ENCODE peak calls at places on chromosomes 13 and 19, in eight cellular contexts. X is PC-3, Y is left ventricle myocardium inferior, W is cardiac muscle cell, N is heart left ventricle, P is stomach, O is PC-9, S is suprapubic skin. J is an unnamed sample.

GRCh38 chr13:90968510-90968909 is 379.0 kb upstream of the MIR17HG start:
- DNase-seq in S (no peak), N (no peak), Y (no peak), W (peak; percentile 35), P (no peak), X (peak; percentile 65), O (peak; percentile 22), J (no peak)

GRCh38 chr19:46309056-46309455 is 12.2 kb downstream of the HIF3A start:
- DNase-seq in N (no peak), S (no peak), P (no peak), X (no peak), O (no peak), W (no peak), Y (no peak), J (no peak)

GRCh38 chr19:7682175-7682855 is 1.7 kb downstream of the TRAPPC5 start:
- DNase-seq in P (no peak), N (no peak), W (no peak), S (no peak), X (no peak), O (no peak), Y (no peak), J (no peak)

GRCh38 chr13:100544866-100545683 is 43.5 kb downstream of the GGACT start:
- DNase-seq in O (no peak), X (no peak), Y (peak; percentile 46), S (no peak), N (peak; percentile 44), W (no peak), P (peak; percentile 59), J (peak; percentile 63)

GRCh38 chr13:34294483-34295129 is 476.7 kb downstream of the RFC3 start:
- DNase-seq in Y (peak; percentile 18), S (no peak), X (no peak), O (no peak), W (peak; percentile 37), P (no peak), N (no peak), J (no peak)

GRCh38 chr13:111429064-111429558 is 108.7 kb downstream of the TEX29 start:
- DNase-seq in O (peak; percentile 12), P (no peak), S (no peak), Y (no peak), W (peak; percentile 17), X (peak; percentile 47), N (no peak), J (no peak)

GRCh38 chr19:8095354-8095886 is 42.9 kb downstream of the CCL25 start:
- DNase-seq in W (no peak), N (no peak), S (no peak), Y (no peak), P (no peak), X (no peak), O (no peak), J (no peak)

GRCh38 chr13:24254151-24254810 is 55.1 kb upstream of the C1QTNF9 start:
- DNase-seq in N (no peak), Y (no peak), P (no peak), S (no peak), X (no peak), W (peak; percentile 74), O (no peak), J (peak; percentile 39)

GRCh38 chr13:36297259-36297599 is 385 bp downstream of the CCDC169 start:
- DNase-seq in O (no peak), W (peak; percentile 45), S (no peak), X (peak; percentile 15), N (no peak), P (no peak), Y (no peak), J (no peak)

GRCh38 chr13:74250738-74251190 is 116.6 kb upstream of the KLF12 start:
- DNase-seq in X (peak; percentile 50), S (no peak), N (no peak), W (peak; percentile 27), Y (no peak), O (no peak), P (no peak), J (no peak)

GRCh38 chr13:27721681-27722080 is 70.6 kb upstream of the GSX1 start:
- DNase-seq in X (no peak), Y (no peak), N (no peak), P (no peak), O (no peak), W (no peak), S (no peak), J (no peak)

GRCh38 chr19:11279505-11280236 is 16.3 kb upstream of the TSPAN16 start:
- DNase-seq in W (no peak), Y (no peak), N (no peak), P (no peak), O (no peak), S (no peak), X (no peak), J (no peak)

GRCh38 chr19:45515081-45515624 is 7.9 kb downstream of the VASP start:
- DNase-seq in Y (peak; percentile 58), N (peak; percentile 75), P (no peak), S (no peak), O (no peak), W (no peak), X (no peak), J (no peak)

GRCh38 chr13:60328073-60328472 is 68.9 kb upstream of the TDRD3 start:
- DNase-seq in S (no peak), X (no peak), W (no peak), O (no peak), Y (no peak), P (no peak), N (no peak), J (no peak)

GRCh38 chr13:99709134-99709533 is 207.9 kb downstream of the TM9SF2 start:
- DNase-seq in W (no peak), X (no peak), Y (no peak), N (no peak), P (no peak), O (no peak), S (no peak), J (no peak)

GRCh38 chr13:27283906-27284523 is 13.4 kb downstream of the RASL11A start:
- DNase-seq in Y (no peak), N (no peak), O (peak; percentile 46), W (peak; percentile 44), X (peak; percentile 59), P (no peak), S (no peak), J (no peak)

GRCh38 chr13:100944791-100945345 is 270.3 kb upstream of the TMTC4 start:
- DNase-seq in X (no peak), W (no peak), N (no peak), S (no peak), P (no peak), O (no peak), Y (no peak), J (no peak)

GRCh38 chr19:42531313-42531712 is 3.0 kb upstream of the CEACAM1 start:
- DNase-seq in W (no peak), N (no peak), Y (no peak), O (peak; percentile 35), S (no peak), X (peak; percentile 84), P (no peak), J (peak; percentile 18)

GRCh38 chr13:83929147-83929546 is 46.9 kb upstream of the SLITRK1 start:
- DNase-seq in X (no peak), W (peak; percentile 3), N (no peak), Y (no peak), S (no peak), O (no peak), P (no peak), J (no peak)

GRCh38 chr19:34838248-34838647 is 65.2 kb upstream of the ZNF599 start:
- DNase-seq in N (no peak), Y (no peak), W (peak; percentile 40), X (peak; percentile 12), S (no peak), P (peak; percentile 17), O (no peak), J (no peak)

GRCh38 chr13:112870737-112871287 is 98.2 kb upstream of the MCF2L start:
- DNase-seq in N (no peak), Y (no peak), X (no peak), P (no peak), W (no peak), O (no peak), S (no peak), J (no peak)

GRCh38 chr19:58181902-58182576 is 822 bp upstream of the ZNF274 start:
- DNase-seq in S (peak; percentile 64), Y (peak; percentile 29), N (peak; percentile 52), W (peak; percentile 55), P (peak; percentile 27), O (peak; percentile 53), X (peak; percentile 60), J (no peak)

GRCh38 chr19:13887529-13887928 is 10.6 kb downstream of the NANOS3 start:
- DNase-seq in N (no peak), P (no peak), W (peak; percentile 36), X (no peak), O (no peak), S (no peak), Y (no peak), J (no peak)

GRCh38 chr13:32491028-32491427 is 47.6 kb downstream of the N4BP2L2 start:
- DNase-seq in Y (no peak), X (no peak), W (no peak), S (no peak), N (no peak), O (no peak), P (no peak), J (no peak)

GRCh38 chr13:109881961-109882558 is 95.7 kb upstream of the IRS2 start:
- DNase-seq in O (no peak), N (no peak), P (no peak), S (no peak), X (no peak), W (no peak), Y (no peak), J (no peak)

GRCh38 chr13:107644136-107644535 is 571.2 kb downstream of the LIG4 start:
- DNase-seq in W (no peak), S (no peak), P (no peak), O (no peak), X (no peak), Y (no peak), N (no peak), J (no peak)

GRCh38 chr19:10226021-10226375 is 5.1 kb downstream of the S1PR2 start:
- DNase-seq in N (no peak), W (no peak), P (no peak), O (no peak), Y (peak; percentile 34), X (no peak), S (no peak), J (no peak)

GRCh38 chr13:41515491-41516139 is 58.3 kb downstream of the RGCC start:
- DNase-seq in S (no peak), P (no peak), O (no peak), Y (no peak), X (no peak), N (no peak), W (no peak), J (no peak)
- H3K4me1 ChIP-seq in S (no peaks in the 10 kb centered on the region), P (no peaks in the 10 kb centered on the region), O (no peaks in the 10 kb centered on the region), Y (no peaks in the 10 kb centered on the region), X (no peaks in the 10 kb centered on the region), N (no peaks in the 10 kb centered on the region), W (no peaks in the 10 kb centered on the region), J (no peaks in the 10 kb centered on the region)

GRCh38 chr19:4580021-4580901 is 20.8 kb upstream of the SEMA6B start:
- DNase-seq in W (no peak), P (no peak), O (no peak), S (no peak), X (no peak), N (no peak), Y (no peak), J (no peak)
- H3K4me3 ChIP-seq in W (peak overlapping the region; percentile 85), P (peak overlapping the region; percentile 27), O (no peak overlapping the region), S (peak overlapping the region; percentile 42), X (no peak overlapping the region), N (peak overlapping the region; percentile 50), Y (peak overlapping the region; percentile 61), J (peak overlapping the region; percentile 44)

GRCh38 chr19:40407714-40408600 is 5.2 kb downstream of the PRX start:
- DNase-seq in Y (no peak), S (no peak), P (no peak), W (no peak), N (no peak), O (no peak), X (no peak), J (no peak)
- H3K4me1 ChIP-seq in Y (peaks cover 44% of the 10 kb centered on the region), S (peaks cover 34% of the 10 kb centered on the region), P (peaks cover 29% of the 10 kb centered on the region), W (peaks cover 12% of the 10 kb centered on the region), N (peaks cover 18% of the 10 kb centered on the region), O (peaks cover 4% of the 10 kb centered on the region), X (peaks cover 4% of the 10 kb centered on the region), J (peaks cover 11% of the 10 kb centered on the region)

GRCh38 chr13:46386426-46386995 is 541 bp downstream of the RUBCNL start:
- DNase-seq in N (no peak), W (no peak), X (no peak), P (no peak), Y (peak; percentile 15), O (no peak), S (no peak), J (no peak)
- H3K4me3 ChIP-seq in N (peak overlapping the region; percentile 58), W (peak overlapping the region; percentile 55), X (peak overlapping the region; percentile 70), P (peak overlapping the region; percentile 37), Y (peak overlapping the region; percentile 62), O (no peak overlapping the region), S (peak overlapping the region; percentile 49), J (peak overlapping the region; percentile 49)